ENCODE peak calls at places on chromosomes 16 and 17, in seven cellular contexts. One of them, this sample, is unnamed.

GRCh38 chr16:13351651-13352217 is 450.3 kb downstream of the SHISA9 start:
- DNase-seq in AG04449: no peak
- DNase-seq in tibial artery: no peak
- DNase-seq in brain microvascular endothelial cell: no peak
- DNase-seq in astrocyte of the cerebellum: no peak
- DNase-seq in lower leg skin: no peak
- DNase-seq in neural progenitor cell: no peak
- DNase-seq in this sample: no peak

GRCh38 chr17:63696381-63696961 is 3.5 kb downstream of the LIMD2 start:
- DNase-seq in brain microvascular endothelial cell: no peak
- DNase-seq in lower leg skin: no peak
- DNase-seq in AG04449: no peak
- DNase-seq in neural progenitor cell: peak; percentile 75
- DNase-seq in tibial artery: no peak
- DNase-seq in astrocyte of the cerebellum: no peak
- DNase-seq in this sample: peak; percentile 28

GRCh38 chr16:22400899-22401298 is 26.5 kb upstream of the CDR2 start:
- DNase-seq in neural progenitor cell: no peak
- DNase-seq in astrocyte of the cerebellum: no peak
- DNase-seq in brain microvascular endothelial cell: no peak
- DNase-seq in tibial artery: no peak
- DNase-seq in lower leg skin: no peak
- DNase-seq in AG04449: no peak
- DNase-seq in this sample: no peak

GRCh38 chr17:41453069-41453468 is 12.3 kb upstream of the KRT38 start:
- DNase-seq in neural progenitor cell: no peak
- DNase-seq in lower leg skin: no peak
- DNase-seq in tibial artery: no peak
- DNase-seq in astrocyte of the cerebellum: no peak
- DNase-seq in AG04449: no peak
- DNase-seq in brain microvascular endothelial cell: no peak
- DNase-seq in this sample: no peak

GRCh38 chr16:64933890-64934289 is 188.0 kb downstream of the CDH11 start:
- DNase-seq in astrocyte of the cerebellum: no peak
- DNase-seq in tibial artery: no peak
- DNase-seq in brain microvascular endothelial cell: peak; percentile 41
- DNase-seq in lower leg skin: no peak
- DNase-seq in neural progenitor cell: peak; percentile 7
- DNase-seq in AG04449: no peak
- DNase-seq in this sample: no peak

GRCh38 chr17:77325537-77325825 is 184.7 kb downstream of the SEC14L1 start:
- DNase-seq in lower leg skin: no peak
- DNase-seq in astrocyte of the cerebellum: no peak
- DNase-seq in AG04449: no peak
- DNase-seq in neural progenitor cell: no peak
- DNase-seq in tibial artery: no peak
- DNase-seq in brain microvascular endothelial cell: no peak
- DNase-seq in this sample: no peak

GRCh38 chr17:40014375-40014980 is 762 bp upstream of the CSF3 start:
- DNase-seq in lower leg skin: no peak
- DNase-seq in AG04449: no peak
- DNase-seq in brain microvascular endothelial cell: no peak
- DNase-seq in neural progenitor cell: no peak
- DNase-seq in astrocyte of the cerebellum: no peak
- DNase-seq in tibial artery: no peak
- DNase-seq in this sample: no peak

GRCh38 chr16:12320298-12320706 is 343.8 kb downstream of the SNX29 start:
- DNase-seq in tibial artery: no peak
- DNase-seq in lower leg skin: no peak
- DNase-seq in astrocyte of the cerebellum: no peak
- DNase-seq in brain microvascular endothelial cell: peak; percentile 87
- DNase-seq in neural progenitor cell: no peak
- DNase-seq in AG04449: peak; percentile 46
- DNase-seq in this sample: peak; percentile 18

GRCh38 chr17:14579716-14580115 is 278.8 kb downstream of the HS3ST3B1 start:
- DNase-seq in astrocyte of the cerebellum: no peak
- DNase-seq in lower leg skin: no peak
- DNase-seq in AG04449: no peak
- DNase-seq in neural progenitor cell: no peak
- DNase-seq in brain microvascular endothelial cell: no peak
- DNase-seq in tibial artery: no peak
- DNase-seq in this sample: no peak

GRCh38 chr16:89409161-89409711 is 81.1 kb downstream of the ANKRD11 start:
- DNase-seq in brain microvascular endothelial cell: peak; percentile 14
- DNase-seq in tibial artery: no peak
- DNase-seq in neural progenitor cell: no peak
- DNase-seq in lower leg skin: no peak
- DNase-seq in astrocyte of the cerebellum: no peak
- DNase-seq in AG04449: no peak
- DNase-seq in this sample: peak; percentile 23

DNA sequence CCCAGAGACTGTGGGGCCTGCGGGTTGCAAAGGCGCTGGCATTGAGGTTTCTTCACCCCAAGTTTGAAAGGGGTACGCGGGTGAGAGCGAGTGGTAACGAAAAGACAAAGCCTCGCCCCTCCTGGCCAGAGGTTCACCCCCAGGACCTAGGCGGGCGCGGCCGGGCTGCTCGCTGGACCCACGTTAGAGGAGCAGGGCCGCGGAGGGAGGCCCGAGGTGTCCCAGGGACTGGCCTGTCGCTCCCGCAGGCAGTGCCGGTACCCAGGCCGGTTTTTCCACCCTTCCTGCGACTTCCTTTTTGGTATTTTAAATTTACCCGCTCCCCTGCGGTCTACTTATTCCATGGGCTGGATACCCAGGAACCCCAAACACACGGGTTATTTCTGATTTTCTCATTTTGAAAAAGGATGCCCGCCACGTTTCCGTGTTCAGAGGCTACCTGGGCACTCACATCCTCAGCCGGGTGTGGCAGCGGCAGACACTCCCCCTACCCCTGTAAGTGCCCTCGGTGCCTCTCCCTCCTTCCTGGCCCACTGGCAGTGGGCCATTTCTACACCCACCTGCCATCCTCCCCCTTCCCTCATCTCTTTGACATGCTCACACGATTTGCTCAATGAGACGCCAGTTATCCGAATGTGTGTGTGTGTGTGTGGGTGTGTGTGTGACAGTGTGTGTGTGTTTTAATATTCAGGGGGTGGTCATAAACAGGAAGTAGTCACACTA is 1.6 kb upstream of the FOXL1 start:
- DNase-seq in tibial artery: peak; percentile 76
- DNase-seq in brain microvascular endothelial cell: peak; percentile 70
- DNase-seq in astrocyte of the cerebellum: no peak
- DNase-seq in AG04449: no peak
- DNase-seq in lower leg skin: no peak
- DNase-seq in neural progenitor cell: no peak
- DNase-seq in this sample: no peak
- H3K4me3 ChIP-seq in tibial artery: peak overlapping the region; percentile 60
- H3K4me3 ChIP-seq in brain microvascular endothelial cell: peak overlapping the region; percentile 76
- H3K4me3 ChIP-seq in astrocyte of the cerebellum: peak overlapping the region; percentile 51
- H3K4me3 ChIP-seq in AG04449: peak overlapping the region; percentile 73
- H3K4me3 ChIP-seq in lower leg skin: no peak overlapping the region
- H3K4me3 ChIP-seq in neural progenitor cell: peak overlapping the region; percentile 53
- H3K4me3 ChIP-seq in this sample: peak overlapping the region; percentile 68

DNA sequence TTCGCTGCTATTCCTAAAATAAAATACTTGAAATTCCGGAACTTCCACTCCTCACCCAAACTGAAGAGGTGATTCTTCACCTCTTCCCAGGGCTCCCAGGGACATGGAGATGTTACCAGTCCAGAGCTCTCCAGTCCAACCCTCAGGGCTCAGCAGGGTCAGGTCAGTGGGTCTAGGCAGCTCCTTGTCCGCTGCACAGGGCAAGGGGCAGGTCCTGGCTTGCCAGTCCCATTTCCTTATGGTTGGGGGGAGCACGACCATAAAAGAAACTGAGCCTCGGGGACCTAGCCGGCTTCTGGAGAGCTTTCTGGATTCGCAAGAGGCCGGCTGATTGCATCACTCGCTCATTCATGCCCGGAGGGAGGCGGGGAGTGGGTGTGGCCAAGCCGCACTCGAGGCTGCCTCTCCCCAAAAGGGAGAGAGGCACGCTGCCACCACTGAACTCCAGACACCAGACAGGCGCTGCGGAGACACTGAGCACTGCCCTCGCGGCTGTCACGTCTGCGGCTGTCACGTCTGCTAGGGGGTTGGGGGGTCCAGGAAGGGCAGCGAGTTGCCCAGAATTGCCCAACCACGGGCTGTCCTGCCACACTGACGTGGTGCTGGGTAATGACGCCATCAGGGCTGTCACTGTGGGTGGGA is 15.8 kb downstream of the SLC7A5 start:
- DNase-seq in brain microvascular endothelial cell: peak; percentile 83
- DNase-seq in tibial artery: peak; percentile 99
- DNase-seq in AG04449: peak; percentile 65
- DNase-seq in neural progenitor cell: peak; percentile 88
- DNase-seq in astrocyte of the cerebellum: no peak
- DNase-seq in lower leg skin: peak; percentile 94
- DNase-seq in this sample: peak; percentile 95
- TF ChIP-seq CTCF in brain microvascular endothelial cell: no peak
- TF ChIP-seq CTCF in tibial artery: no peak
- TF ChIP-seq CTCF in AG04449: no peak
- TF ChIP-seq CTCF in neural progenitor cell: no peak
- TF ChIP-seq CTCF in astrocyte of the cerebellum: no peak
- TF ChIP-seq CTCF in lower leg skin: no peak
- TF ChIP-seq CTCF in this sample: no peak

GRCh38 chr17:81834831-81835267 is at the start of gene PPP1R27:
- DNase-seq in neural progenitor cell: no peak
- DNase-seq in tibial artery: no peak
- DNase-seq in AG04449: no peak
- DNase-seq in brain microvascular endothelial cell: no peak
- DNase-seq in lower leg skin: no peak
- DNase-seq in astrocyte of the cerebellum: no peak
- DNase-seq in this sample: no peak
- H3K4me3 ChIP-seq in neural progenitor cell: peak within 1 kb of the TSS; percentile 69
- H3K4me3 ChIP-seq in tibial artery: peak within 1 kb of the TSS; percentile 69
- H3K4me3 ChIP-seq in AG04449: peak within 1 kb of the TSS; percentile 85
- H3K4me3 ChIP-seq in brain microvascular endothelial cell: peak within 1 kb of the TSS; percentile 68
- H3K4me3 ChIP-seq in lower leg skin: no peak within 1 kb of the TSS
- H3K4me3 ChIP-seq in astrocyte of the cerebellum: peak within 1 kb of the TSS; percentile 76
- H3K4me3 ChIP-seq in this sample: peak within 1 kb of the TSS; percentile 80

DNA sequence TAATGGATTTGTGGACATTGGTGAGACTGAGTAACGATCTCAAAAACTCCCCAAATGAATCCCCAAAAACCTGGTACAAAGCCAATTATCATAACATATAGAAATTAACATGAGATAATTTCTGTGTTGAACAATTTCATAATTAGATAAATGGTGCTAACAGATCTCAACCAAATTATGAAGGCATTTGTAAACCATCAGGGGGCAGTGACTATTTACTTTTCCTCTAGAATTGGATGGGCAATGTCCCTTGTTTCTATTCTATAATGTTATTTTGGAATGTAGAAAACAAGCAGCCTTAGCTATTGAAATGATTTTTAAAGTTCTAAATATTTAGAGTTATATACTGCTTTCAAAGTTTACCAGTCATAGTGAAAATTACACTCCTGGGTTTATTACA is 57.8 kb downstream of the MYH10 start:
- DNase-seq in brain microvascular endothelial cell: no peak
- DNase-seq in neural progenitor cell: no peak
- DNase-seq in AG04449: no peak
- DNase-seq in lower leg skin: no peak
- DNase-seq in astrocyte of the cerebellum: no peak
- DNase-seq in tibial artery: no peak
- DNase-seq in this sample: peak; percentile 35
- TF ChIP-seq CTCF in brain microvascular endothelial cell: peak; percentile 19
- TF ChIP-seq CTCF in neural progenitor cell: no peak
- TF ChIP-seq CTCF in AG04449: no peak
- TF ChIP-seq CTCF in lower leg skin: no peak
- TF ChIP-seq CTCF in astrocyte of the cerebellum: no peak
- TF ChIP-seq CTCF in tibial artery: peak; percentile 19
- TF ChIP-seq CTCF in this sample: peak; percentile 20

This sample was measured in fibroblast of the aortic adventitia.